ENCODE peak calls at places on chromosomes 16 and 17, in five cellular contexts. Y is K562, I is GM12878, K is upper lobe of left lung, Z is HepG2. P is an unnamed sample.

GRCh38 chr16:82761236-82761635 is 134.5 kb downstream of the CDH13 start:
- ATAC-seq in Y (no peak), I (no peak), K (no peak), Z (no peak), P (peak)

GRCh38 chr16:69476920-69477418 is 52.5 kb downstream of the CYB5B start:
- ATAC-seq in Y (peak), I (no peak), K (no peak), Z (peak), P (no peak)

GRCh38 chr16:3578121-3578520 is 918 bp upstream of the NLRC3 start:
- ATAC-seq in Y (no peak), I (peak), K (no peak), Z (no peak), P (no peak)

GRCh38 chr16:50644730-50645129 is 36.4 kb downstream of the SNX20 start:
- ATAC-seq in Y (no peak), I (peak), K (no peak), Z (peak), P (peak)

GRCh38 chr16:89431158-89431584 is 59.2 kb downstream of the ANKRD11 start:
- ATAC-seq in Y (no peak), I (no peak), K (peak), Z (peak), P (peak)

GRCh38 chr17:14095202-14095601 is 25.9 kb downstream of the COX10 start:
- ATAC-seq in Y (no peak), I (no peak), K (peak), Z (no peak), P (no peak)

GRCh38 chr16:89430436-89431157 is 59.8 kb downstream of the ANKRD11 start:
- ATAC-seq in Y (no peak), I (no peak), K (peak), Z (peak), P (no peak)

GRCh38 chr16:5487728-5488127 is 390.1 kb upstream of the EEF2KMT start:
- ATAC-seq in Y (no peak), I (no peak), K (no peak), Z (no peak), P (no peak)

GRCh38 chr17:74552037-74552436 is 6.1 kb upstream of the CD300C start:
- ATAC-seq in Y (no peak), I (no peak), K (no peak), Z (no peak), P (no peak)

GRCh38 chr17:29571883-29572681 is 3.6 kb downstream of the TP53I13 start:
- ATAC-seq in Y (no peak), I (no peak), K (no peak), Z (no peak), P (peak)

GRCh38 chr16:30092373-30093010 is 768 bp upstream of the TBX6 start:
- ATAC-seq in Y (peak), I (peak), K (peak), Z (peak), P (peak)

GRCh38 chr17:48647103-48647963 is 21.2 kb upstream of the HOXB9 start:
- ATAC-seq in Y (peak), I (peak), K (no peak), Z (peak), P (no peak)
- TF ChIP-seq POLR2AphosphoS5 in Y (no peak), I (no peak), K (no peak), Z (no peak), P (no peak)

GRCh38 chr16:65509172-65509571 is 387.3 kb upstream of the CDH11 start:
- ATAC-seq in Y (no peak), I (no peak), K (peak), Z (no peak), P (no peak)

GRCh38 chr16:65515193-65515592 is 393.3 kb upstream of the CDH11 start:
- ATAC-seq in Y (no peak), I (no peak), K (no peak), Z (no peak), P (no peak)

GRCh38 chr16:65510241-65510640 is 388.4 kb upstream of the CDH11 start:
- ATAC-seq in Y (no peak), I (no peak), K (no peak), Z (no peak), P (no peak)

GRCh38 chr16:65510850-65511249 is 389.0 kb upstream of the CDH11 start:
- ATAC-seq in Y (no peak), I (no peak), K (no peak), Z (no peak), P (no peak)
- TF ChIP-seq POLR2A in Y (no peak), I (no peak), K (no peak), Z (no peak), P (no peak)

GRCh38 chr16:65318138-65318537 is 196.3 kb upstream of the CDH11 start:
- ATAC-seq in Y (no peak), I (no peak), K (no peak), Z (no peak), P (no peak)

GRCh38 chr16:65315004-65315398 is 193.1 kb upstream of the CDH11 start:
- ATAC-seq in Y (no peak), I (no peak), K (no peak), Z (no peak), P (peak)

GRCh38 chr16:65318590-65319267 is 196.9 kb upstream of the CDH11 start:
- ATAC-seq in Y (no peak), I (no peak), K (no peak), Z (no peak), P (no peak)

GRCh38 chr16:65323655-65324237 is 201.9 kb upstream of the CDH11 start:
- ATAC-seq in Y (no peak), I (no peak), K (no peak), Z (no peak), P (no peak)

GRCh38 chr16:65319621-65320231 is 197.9 kb upstream of the CDH11 start:
- ATAC-seq in Y (no peak), I (no peak), K (no peak), Z (no peak), P (no peak)
- TF ChIP-seq EP300 in Y (no peak), I (no peak), K (no peak), Z (no peak), P (no peak)

GRCh38 chr16:80990978-80991377 is 15.7 kb downstream of the CMC2 start:
- ATAC-seq in Y (no peak), I (no peak), K (no peak), Z (peak), P (no peak)
- TF ChIP-seq POLR2AphosphoS5 in Y (no peak), I (no peak), K (no peak), Z (no peak), P (no peak)

GRCh38 chr16:71461686-71462648 is at the start of gene ZNF23:
- ATAC-seq in Y (peak), I (peak), K (peak), Z (peak), P (peak)
- TF ChIP-seq POLR2A in Y (peak), I (peak), K (no peak), Z (peak), P (peak)

DNA sequence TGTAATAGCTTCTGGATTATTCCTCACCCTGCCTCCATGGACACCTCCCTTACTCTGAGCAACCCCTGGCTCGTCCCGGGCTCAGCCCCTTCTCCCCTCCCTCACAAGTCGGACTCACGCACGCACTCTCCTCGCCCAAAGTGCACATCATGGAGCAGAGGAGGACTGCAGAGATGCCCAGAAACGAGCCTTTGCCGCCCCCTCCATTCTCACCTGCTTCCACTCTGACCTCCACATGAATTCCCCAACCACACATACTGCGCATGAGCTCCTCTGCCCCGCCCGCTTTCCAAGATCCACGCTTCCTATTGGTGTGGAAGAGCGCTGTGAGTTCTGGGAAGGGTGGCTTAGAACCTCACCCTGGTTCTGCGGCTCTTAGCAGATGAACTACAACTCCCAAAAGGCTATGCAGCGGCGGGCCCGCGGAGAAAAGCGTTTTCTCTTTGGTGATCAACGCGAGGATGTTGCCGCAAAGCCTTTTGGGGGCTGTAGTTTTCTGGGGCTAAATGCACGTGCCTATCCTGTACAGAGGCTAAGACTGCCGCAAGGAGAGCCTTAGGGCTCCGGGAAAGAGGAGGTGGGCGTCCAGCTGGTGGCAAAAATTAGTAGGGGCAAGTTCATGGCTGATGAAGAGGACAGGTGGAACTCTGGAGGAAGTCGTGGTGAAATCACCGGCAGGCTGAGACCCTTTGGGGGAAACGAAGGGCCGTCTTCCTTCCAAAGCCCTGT is at the start of gene PHB1:
- ATAC-seq in Y (peak), I (peak), K (peak), Z (peak), P (peak)
- TF ChIP-seq EP300 in Y (no peak), I (no peak), K (no peak), Z (peak), P (no peak)

P was measured in gastroesophageal sphincter.